ENCODE peak calls at places on chromosomes 7 and 10, in six cellular contexts. D is upper lobe of right lung, M is endodermal cell, R is endothelial cell, O is body of pancreas, J is cardiac fibroblast. N is an unnamed sample.

GRCh38 chr10:123581656-123582055 is 84.5 kb upstream of the GPR26 start:
- DNase-seq in D (no peak), R (no peak), J (no peak), M (no peak), O (no peak), N (no peak)

GRCh38 chr7:143811-144453 is 48.4 kb upstream of the FAM20C start:
- DNase-seq in O (no peak), D (peak), J (no peak), R (no peak), M (no peak), N (no peak)

GRCh38 chr7:155369766-155370165 is 72.1 kb downstream of the INSIG1 start:
- DNase-seq in D (no peak), M (no peak), O (no peak), R (no peak), J (no peak), N (no peak)

GRCh38 chr7:158321936-158322615 is 265.5 kb downstream of the PTPRN2 start:
- DNase-seq in D (no peak), R (no peak), M (peak), O (no peak), J (no peak), N (no peak)

GRCh38 chr10:45463244-45464116 is 89.5 kb downstream of the ALOX5 start:
- DNase-seq in J (no peak), M (no peak), O (no peak), D (no peak), R (no peak), N (no peak)

GRCh38 chr7:4205828-4206227 is 476.3 kb upstream of the FOXK1 start:
- DNase-seq in O (no peak), J (no peak), M (no peak), R (no peak), D (peak), N (no peak)

GRCh38 chr7:20835111-20835750 is 48.5 kb upstream of the SP8 start:
- DNase-seq in R (no peak), M (peak), J (no peak), D (no peak), O (no peak), N (no peak)

GRCh38 chr7:114086491-114086905 is 167.7 kb upstream of the PPP1R3A start:
- DNase-seq in R (peak), D (peak), J (no peak), O (peak), M (no peak), N (no peak)

GRCh38 chr10:114638874-114639625 is 19.0 kb downstream of the ABLIM1 start:
- DNase-seq in R (no peak), M (no peak), O (no peak), D (no peak), J (peak), N (peak)

GRCh38 chr7:4854916-4855315 is 6.9 kb downstream of the PAPOLB start:
- DNase-seq in D (no peak), R (no peak), O (no peak), J (no peak), M (no peak), N (no peak)

GRCh38 chr7:80611779-80612178 is 26.7 kb upstream of the CD36 start:
- DNase-seq in J (peak), R (no peak), O (peak), M (no peak), D (peak), N (peak)

GRCh38 chr7:150979706-150980390 is 1.7 kb upstream of the KCNH2 start:
- DNase-seq in D (no peak), R (no peak), J (no peak), M (no peak), O (no peak), N (no peak)

GRCh38 chr7:26278769-26279168 is 12.9 kb upstream of the SNX10 start:
- DNase-seq in M (no peak), O (no peak), D (no peak), J (no peak), R (no peak), N (peak)

GRCh38 chr10:82814635-82815034 is 939.6 kb downstream of the NRG3 start:
- DNase-seq in R (no peak), D (no peak), J (no peak), M (no peak), O (no peak), N (no peak)

GRCh38 chr10:115094605-115095004 is 1.4 kb downstream of the ATRNL1 start:
- DNase-seq in D (no peak), J (no peak), O (no peak), R (no peak), M (no peak), N (no peak)

GRCh38 chr7:137576481-137576880 is 232.9 kb upstream of the PTN start:
- DNase-seq in D (no peak), R (no peak), J (no peak), M (no peak), O (no peak), N (peak)

GRCh38 chr7:30726296-30727006 is 25.5 kb upstream of the INMT start:
- DNase-seq in D (no peak), J (no peak), O (no peak), R (no peak), M (no peak), N (no peak)

GRCh38 chr10:65723525-65723924 is 1202.3 kb upstream of the LRRTM3 start:
- DNase-seq in D (no peak), O (no peak), R (no peak), M (no peak), J (no peak), N (no peak)

GRCh38 chr10:113709221-113709838 is 29.6 kb downstream of the CASP7 start:
- DNase-seq in D (no peak), M (no peak), R (no peak), O (no peak), J (peak), N (peak)

GRCh38 chr10:43261578-43261965 is 5.3 kb downstream of the RASGEF1A start:
- DNase-seq in J (no peak), R (no peak), D (no peak), M (no peak), O (no peak), N (no peak)

GRCh38 chr7:45026013-45026412 is 26.0 kb downstream of the CCM2 start:
- DNase-seq in J (no peak), R (no peak), D (no peak), M (no peak), O (no peak), N (no peak)

GRCh38 chr7:50262916-50263690 is 41.4 kb upstream of the IKZF1 start:
- DNase-seq in M (no peak), J (no peak), R (no peak), D (no peak), O (no peak), N (peak)

GRCh38 chr10:77461636-77462296 is 175.8 kb downstream of the KCNMA1 start:
- DNase-seq in J (no peak), R (no peak), M (no peak), D (no peak), O (no peak), N (peak)

GRCh38 chr7:41222704-41223103 is 480.2 kb downstream of the INHBA start:
- DNase-seq in D (no peak), O (no peak), M (no peak), R (no peak), J (peak), N (peak)

GRCh38 chr10:77383861-77384553 is 253.6 kb downstream of the KCNMA1 start:
- DNase-seq in M (peak), R (no peak), D (no peak), J (no peak), O (no peak), N (no peak)

GRCh38 chr10:132571565-132572544 is 34.3 kb downstream of the INPP5A start:
- DNase-seq in J (peak), M (peak), D (no peak), O (peak), R (no peak), N (peak)
- TF ChIP-seq CTCF in J (no peak), M (peak), D (no peak), O (no peak), R (no peak), N (no peak)

GRCh38 chr10:84329986-84330651 is 1.7 kb downstream of the CCSER2 start:
- DNase-seq in J (no peak), O (no peak), M (no peak), R (no peak), D (no peak), N (no peak)

GRCh38 chr10:84333864-84334451 is 5.6 kb downstream of the CCSER2 start:
- DNase-seq in O (no peak), D (no peak), R (no peak), J (no peak), M (no peak), N (peak)

GRCh38 chr10:84329094-84329611 is 764 bp downstream of the CCSER2 start:
- DNase-seq in R (peak), O (peak), J (peak), D (no peak), M (peak), N (peak)

GRCh38 chr10:84331091-84331490 is 2.7 kb downstream of the CCSER2 start:
- DNase-seq in D (no peak), R (no peak), J (no peak), O (no peak), M (no peak), N (no peak)

GRCh38 chr10:84328303-84329093 is at the start of gene CCSER2:
- DNase-seq in R (peak), J (peak), O (peak), D (peak), M (peak), N (peak)
- TF ChIP-seq CTCF in R (no peak), J (no peak), O (no peak), D (peak), M (peak), N (no peak)

GRCh38 chr10:30052062-30052461 is 7.3 kb downstream of the JCAD start:
- DNase-seq in J (no peak), D (no peak), O (no peak), M (no peak), R (no peak), N (peak)
- TF ChIP-seq CTCF in J (no peak), D (no peak), O (no peak), M (no peak), R (no peak), N (no peak)

GRCh38 chr7:85890244-85890811 is 703.5 kb upstream of the SEMA3D start:
- DNase-seq in O (no peak), R (no peak), D (no peak), M (no peak), J (peak), N (peak)
- TF ChIP-seq CTCF in O (peak), R (peak), D (peak), M (peak), J (peak), N (peak)

DNA sequence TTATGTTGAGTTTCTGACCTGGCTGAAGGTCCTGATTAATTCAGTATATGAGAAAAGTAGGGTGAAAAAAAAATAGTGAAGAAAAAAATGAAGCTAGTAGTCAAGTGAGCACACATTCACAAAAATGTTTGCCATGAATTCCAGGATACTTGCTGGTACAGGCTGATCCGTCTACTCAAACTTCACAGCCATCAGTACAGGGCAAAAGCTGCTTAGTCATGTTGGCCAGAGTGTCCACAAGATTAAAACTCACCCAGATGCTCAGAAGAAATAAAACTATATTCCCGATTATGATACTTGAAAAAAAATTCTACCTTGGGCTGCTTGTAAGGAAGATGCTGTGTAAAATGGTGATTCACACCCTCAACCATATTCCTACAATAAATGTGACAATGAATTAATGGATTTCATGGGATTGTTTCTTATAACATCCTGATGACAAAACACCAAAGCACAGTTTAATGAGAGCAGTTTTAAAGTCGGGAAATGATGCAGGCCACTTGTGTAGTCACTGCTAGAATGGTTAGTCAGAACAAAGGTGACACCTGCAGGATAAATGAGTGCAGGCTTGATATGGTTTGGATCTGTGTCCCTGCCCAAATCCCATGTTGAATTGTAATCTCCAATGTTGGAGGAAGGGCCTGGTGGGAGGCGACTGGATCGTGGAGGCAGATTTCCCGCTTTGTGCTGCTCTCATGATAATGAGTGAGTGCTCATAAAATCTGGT is 49.2 kb upstream of the ANKRD1 start:
- DNase-seq in M (no peak), J (peak), O (no peak), D (no peak), R (no peak), N (peak)
- TF ChIP-seq CTCF in M (peak), J (no peak), O (no peak), D (no peak), R (no peak), N (no peak)

GRCh38 chr10:865257-865656 is 66.2 kb downstream of the LARP4B start:
- DNase-seq in J (no peak), O (no peak), R (no peak), D (no peak), M (peak), N (no peak)
- TF ChIP-seq CTCF in J (peak), O (no peak), R (no peak), D (no peak), M (peak), N (no peak)

DNA sequence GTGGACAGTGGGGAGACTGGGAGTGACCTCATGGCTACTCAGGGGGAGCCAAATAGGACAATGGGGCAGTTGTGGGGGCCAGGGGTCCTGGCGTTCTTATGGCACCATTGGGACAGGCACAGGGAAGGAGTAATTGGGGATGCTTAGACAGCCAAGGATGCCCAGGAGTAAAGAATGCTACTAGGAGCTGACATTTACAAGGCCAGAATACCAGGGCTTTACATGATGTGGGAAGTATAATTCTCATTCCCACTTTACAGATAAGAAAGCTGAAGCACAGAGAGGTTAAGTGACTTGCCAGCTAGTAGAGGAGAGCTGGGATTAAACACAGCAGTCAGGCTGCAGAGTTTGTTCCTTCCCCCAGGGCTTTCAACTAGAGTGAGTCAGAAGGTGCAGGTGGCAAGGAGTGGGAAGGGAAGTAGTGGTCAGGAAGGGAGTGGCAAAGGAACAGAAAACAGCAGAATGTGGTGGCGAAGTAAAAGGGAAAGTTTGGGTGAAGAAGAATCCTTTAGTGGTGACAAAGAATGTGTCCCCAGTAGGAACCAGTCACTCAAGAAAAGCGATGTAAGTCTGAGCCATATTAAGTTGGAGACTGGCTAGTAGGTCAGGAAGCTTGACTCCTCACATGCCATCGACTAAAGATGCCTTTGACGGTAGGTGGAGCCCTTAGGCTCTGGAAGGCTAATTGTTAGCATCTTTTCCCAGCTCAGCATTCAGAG is 32.8 kb downstream of the CPVL start:
- DNase-seq in D (no peak), O (peak), J (peak), M (peak), R (peak), N (peak)
- TF ChIP-seq CTCF in D (no peak), O (no peak), J (peak), M (peak), R (no peak), N (peak)

DNA sequence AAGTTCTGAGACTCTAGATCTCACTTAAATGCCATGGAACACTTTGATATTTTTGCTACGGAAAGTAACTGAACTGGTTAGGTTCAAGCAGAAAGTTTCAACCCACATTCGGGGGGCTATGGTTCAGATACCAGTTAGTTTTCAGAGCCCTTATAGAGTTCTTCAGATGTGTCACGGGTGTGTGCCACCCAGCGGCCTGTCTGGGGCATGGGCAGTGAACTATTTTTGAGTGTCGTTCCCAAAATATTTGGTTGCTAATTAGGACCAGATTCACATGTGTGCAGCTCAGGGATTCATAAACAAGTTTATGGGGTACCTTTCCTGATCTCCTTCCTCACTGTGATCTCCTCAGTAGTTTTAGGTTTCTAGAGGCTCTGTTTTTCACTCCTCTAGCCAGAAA is 271.9 kb downstream of the C7orf25 start:
- DNase-seq in D (no peak), O (no peak), J (no peak), M (no peak), R (no peak), N (no peak)
- TF ChIP-seq CTCF in D (no peak), O (no peak), J (no peak), M (peak), R (no peak), N (no peak)

GRCh38 chr10:3803295-3803883 is 18.4 kb upstream of the KLF6 start:
- DNase-seq in D (no peak), R (no peak), J (no peak), O (peak), M (no peak), N (peak)
- TF ChIP-seq CTCF in D (no peak), R (no peak), J (no peak), O (no peak), M (peak), N (no peak)

GRCh38 chr7:105797652-105798051 is 78.7 kb downstream of the ATXN7L1 start:
- DNase-seq in D (no peak), M (peak), J (no peak), O (no peak), R (no peak), N (no peak)
- TF ChIP-seq CTCF in D (no peak), M (peak), J (no peak), O (no peak), R (no peak), N (no peak)

N was measured in epithelial cell of esophagus.